ENCODE peak calls at places on chromosomes 12 and 14, in five cellular contexts. F is tibial artery, I is right lobe of liver, J is foreskin fibroblast, N is cardiac fibroblast. P is an unnamed sample.

GRCh38 chr12:109098142-109098652 is 800 bp downstream of the UNG start:
- DNase-seq in N (peak; percentile 69), J (peak; percentile 58), I (no peak), F (peak; percentile 84), P (no peak)

GRCh38 chr12:127883013-127883412 is 384.0 kb upstream of the TMEM132C start:
- DNase-seq in J (no peak), F (no peak), N (no peak), I (no peak), P (no peak)

GRCh38 chr14:39665084-39665483 is 232.9 kb upstream of the FBXO33 start:
- DNase-seq in N (no peak), I (no peak), J (no peak), F (no peak), P (peak; percentile 13)

GRCh38 chr12:91055976-91056375 is 1.8 kb downstream of the KERA start:
- DNase-seq in I (no peak), J (no peak), N (no peak), F (no peak), P (no peak)

GRCh38 chr12:70692681-70693288 is 55.6 kb upstream of the PTPRB start:
- DNase-seq in I (no peak), F (no peak), N (peak; percentile 64), J (peak; percentile 18), P (peak; percentile 5)

GRCh38 chr12:80419660-80420059 is 24.4 kb upstream of the PTPRQ start:
- DNase-seq in F (no peak), I (no peak), N (peak; percentile 21), J (no peak), P (no peak)

GRCh38 chr12:109741970-109742372 is 28.3 kb downstream of the FAM222A start:
- DNase-seq in J (no peak), I (peak; percentile 12), N (no peak), F (peak; percentile 54), P (no peak)

GRCh38 chr12:93319523-93320045 is 58.1 kb upstream of the NUDT4 start:
- DNase-seq in F (no peak), J (peak; percentile 8), N (no peak), I (no peak), P (no peak)

GRCh38 chr12:11651785-11652184 is 2.3 kb downstream of the ETV6 start:
- DNase-seq in J (no peak), I (no peak), F (no peak), N (peak; percentile 38), P (no peak)

GRCh38 chr12:88299567-88300101 is 157.5 kb downstream of the TMTC3 start:
- DNase-seq in F (no peak), N (peak; percentile 98), J (peak; percentile 99), I (no peak), P (peak; percentile 81)

GRCh38 chr12:111842556-111843396 is 748 bp downstream of the MAPKAPK5 start:
- DNase-seq in J (peak; percentile 13), F (no peak), N (peak; percentile 9), I (peak; percentile 31), P (no peak)

GRCh38 chr12:32312049-32312670 is 87.2 kb upstream of the FGD4 start:
- DNase-seq in N (peak; percentile 80), J (peak; percentile 33), F (no peak), I (no peak), P (peak; percentile 70)

GRCh38 chr12:48296586-48297396 is 53.9 kb downstream of the ZNF641 start:
- DNase-seq in J (peak; percentile 58), F (peak; percentile 83), I (peak; percentile 58), N (peak; percentile 80), P (peak; percentile 53)

GRCh38 chr14:75822522-75823288 is 159.1 kb downstream of the TGFB3 start:
- DNase-seq in N (peak; percentile 76), F (no peak), I (no peak), J (peak; percentile 63), P (peak; percentile 97)

GRCh38 chr12:12892670-12893290 is 1.4 kb downstream of the GPRC5A start:
- DNase-seq in I (no peak), J (no peak), N (no peak), F (peak; percentile 54), P (no peak)

GRCh38 chr12:89529738-89530137 is 3.9 kb upstream of the POC1B start:
- DNase-seq in I (no peak), N (peak; percentile 78), F (no peak), J (peak; percentile 36), P (peak; percentile 42)

GRCh38 chr14:23147676-23148075 is 28.6 kb upstream of the CEBPE start:
- DNase-seq in N (peak; percentile 31), F (no peak), I (no peak), J (peak; percentile 20), P (no peak)

GRCh38 chr12:66061557-66062279 is 68.8 kb downstream of the LLPH start:
- DNase-seq in F (no peak), J (no peak), N (peak; percentile 27), I (no peak), P (no peak)

GRCh38 chr12:86712425-86712843 is 456.2 kb upstream of the MGAT4C start:
- DNase-seq in I (no peak), F (no peak), J (peak; percentile 94), N (peak; percentile 100), P (peak; percentile 95)

GRCh38 chr12:13661005-13661887 is 320.2 kb downstream of the GRIN2B start:
- DNase-seq in J (peak; percentile 23), I (peak; percentile 27), N (peak; percentile 63), F (no peak), P (peak; percentile 5)

GRCh38 chr12:12887471-12887870 is 3.9 kb upstream of the GPRC5A start:
- DNase-seq in J (no peak), I (no peak), F (no peak), N (no peak), P (no peak)

GRCh38 chr12:51377099-51377984 is 13.9 kb downstream of the GALNT6 start:
- DNase-seq in I (no peak), N (no peak), F (no peak), J (no peak), P (no peak)

GRCh38 chr12:62801796-62802195 is 133.2 kb downstream of the PPM1H start:
- DNase-seq in F (no peak), N (no peak), I (no peak), J (no peak), P (no peak)

GRCh38 chr12:104828015-104828414 is 130.1 kb downstream of the SLC41A2 start:
- DNase-seq in N (no peak), J (no peak), I (no peak), F (no peak), P (no peak)

GRCh38 chr14:68246074-68246980 is 426.7 kb downstream of the RAD51B start:
- DNase-seq in I (no peak), F (no peak), J (no peak), N (no peak), P (no peak)

GRCh38 chr14:36834293-36834692 is 172.6 kb downstream of the PAX9 start:
- DNase-seq in N (no peak), J (no peak), I (no peak), F (no peak), P (no peak)

DNA sequence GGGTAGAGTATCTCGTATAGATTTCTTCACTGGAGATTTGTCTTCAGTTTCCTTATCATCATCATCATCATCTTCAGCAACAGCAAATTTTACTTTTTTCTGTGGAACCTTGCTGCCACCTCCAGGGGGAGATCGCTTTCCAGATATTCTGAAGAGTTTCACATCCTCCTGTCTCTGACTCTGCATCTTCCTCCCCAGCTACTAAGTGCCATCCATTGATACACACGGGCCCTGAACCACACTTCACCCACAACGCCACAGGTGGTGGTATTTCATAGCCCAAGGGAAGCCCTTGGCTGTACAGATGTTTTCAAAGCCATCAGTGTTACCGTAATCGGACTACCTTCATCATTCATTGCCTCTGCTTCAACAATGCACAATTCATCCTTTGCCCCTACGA is 82.2 kb downstream of the PPP2R5C start:
- DNase-seq in F (no peak), J (no peak), I (no peak), N (no peak), P (no peak)
- TF ChIP-seq CTCF in F (peak; percentile 8), J (peak; percentile 13), I (peak; percentile 14), N (peak; percentile 10), P (peak; percentile 37)

GRCh38 chr14:78763746-78764145 is 593.6 kb downstream of the NRXN3 start:
- DNase-seq in J (no peak), F (no peak), N (no peak), I (no peak), P (no peak)
- H3K4me3 ChIP-seq in J (no peak overlapping the region), F (no peak overlapping the region), N (no peak overlapping the region), I (no peak overlapping the region), P (no peak overlapping the region)

GRCh38 chr14:74616507-74616906 is 4.5 kb upstream of the LTBP2 start:
- DNase-seq in F (no peak), I (no peak), J (peak; percentile 90), N (peak; percentile 92), P (no peak)

GRCh38 chr14:74619672-74620131 is 7.7 kb upstream of the LTBP2 start:
- DNase-seq in F (peak; percentile 96), J (peak; percentile 99), N (peak; percentile 100), I (peak; percentile 36), P (peak; percentile 95)

GRCh38 chr14:74620497-74620921 is 8.5 kb upstream of the LTBP2 start:
- DNase-seq in I (no peak), N (peak; percentile 97), J (peak; percentile 98), F (no peak), P (peak; percentile 91)

GRCh38 chr14:74616996-74617700 is 5.1 kb upstream of the LTBP2 start:
- DNase-seq in N (peak; percentile 74), J (no peak), F (no peak), I (no peak), P (no peak)

GRCh38 chr14:74618078-74618952 is 6.3 kb upstream of the LTBP2 start:
- DNase-seq in I (peak; percentile 71), J (peak; percentile 79), F (no peak), N (peak; percentile 86), P (no peak)
- TF ChIP-seq CTCF in I (peak; percentile 18), J (no peak), F (no peak), N (no peak), P (no peak)

GRCh38 chr12:57280234-57281062 is 29.5 kb upstream of the STAC3 start:
- DNase-seq in I (peak; percentile 61), N (peak; percentile 96), J (peak; percentile 95), F (no peak), P (peak; percentile 64)
- H3K4me3 ChIP-seq in I (no peak overlapping the region), N (no peak overlapping the region), J (no peak overlapping the region), F (no peak overlapping the region), P (no peak overlapping the region)

GRCh38 chr14:104694475-104694950 is 5.1 kb downstream of the INF2 start:
- DNase-seq in I (no peak), N (no peak), F (no peak), J (no peak), P (no peak)

GRCh38 chr14:104697317-104697703 is 7.9 kb downstream of the INF2 start:
- DNase-seq in I (no peak), F (no peak), N (no peak), J (no peak), P (no peak)

GRCh38 chr14:104696671-104697316 is 7.4 kb downstream of the INF2 start:
- DNase-seq in N (no peak), F (no peak), I (no peak), J (no peak), P (no peak)

GRCh38 chr14:104694991-104695659 is 5.7 kb downstream of the INF2 start:
- DNase-seq in J (no peak), I (peak; percentile 64), F (no peak), N (no peak), P (no peak)

DNA sequence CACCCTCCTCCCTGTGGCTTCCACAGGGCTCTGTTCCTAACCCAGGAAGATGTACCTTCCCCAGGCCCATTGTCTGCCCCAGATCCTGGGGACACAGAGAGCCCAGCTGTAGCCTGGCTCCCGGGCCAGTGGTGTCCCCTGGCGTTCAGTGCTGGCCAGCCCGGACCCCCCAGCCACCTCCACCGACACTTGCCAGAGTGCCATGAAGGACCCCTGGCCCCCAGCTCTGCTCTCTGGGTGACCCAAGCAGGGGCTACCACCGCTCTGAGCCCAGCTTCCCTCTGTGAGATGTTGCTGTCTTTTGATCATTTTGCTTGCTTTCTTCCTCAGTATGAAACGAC is 6.2 kb downstream of the INF2 start:
- DNase-seq in N (no peak), F (no peak), J (no peak), I (no peak), P (no peak)
- TF ChIP-seq CTCF in N (no peak), F (no peak), J (no peak), I (no peak), P (no peak)

P was measured in astrocyte of the cerebellum.